ENCODE peak calls at places on chromosomes 1 and 21, in ten cellular contexts. B, H, G, W, K, I, O, V, L and T are unnamed samples.

GRCh38 chr1:162405800-162406199 is 6.1 kb downstream of the SH2D1B start:
- DNase-seq in I (no peak), B (no peak), K (no peak), O (no peak), V (no peak), W (no peak), G (no peak), H (no peak), L (no peak), T (no peak)

GRCh38 chr1:155241069-155241679 is 14.1 kb downstream of the ENTREP3 start:
- DNase-seq in W (peak), O (peak), B (no peak), H (peak), L (peak), I (peak), V (no peak), G (peak), K (peak), T (no peak)

GRCh38 chr1:31926252-31926651 is 11.9 kb downstream of the PTP4A2 start:
- DNase-seq in H (no peak), K (no peak), B (no peak), V (no peak), G (no peak), O (no peak), W (no peak), I (no peak), L (no peak), T (no peak)

GRCh38 chr1:163914785-163915413 is 593.1 kb downstream of the NUF2 start:
- DNase-seq in I (no peak), W (no peak), G (no peak), K (no peak), H (no peak), V (no peak), L (no peak), O (no peak), B (no peak), T (no peak)

GRCh38 chr1:88608139-88608943 is 75.7 kb upstream of the PKN2 start:
- DNase-seq in V (no peak), I (peak), G (peak), B (no peak), K (peak), H (no peak), W (peak), O (no peak), L (peak), T (no peak)

GRCh38 chr1:101410048-101410878 is 173.4 kb downstream of the S1PR1 start:
- DNase-seq in L (no peak), G (no peak), I (no peak), K (no peak), B (no peak), H (no peak), V (no peak), W (no peak), O (no peak), T (no peak)

GRCh38 chr1:153670257-153670858 is 435 bp downstream of the ILF2 start:
- DNase-seq in W (no peak), K (no peak), O (no peak), I (no peak), B (no peak), V (peak), H (no peak), L (no peak), G (no peak), T (no peak)

GRCh38 chr1:43938892-43939587 is 5.4 kb downstream of the ARTN start:
- DNase-seq in K (no peak), G (no peak), H (no peak), I (no peak), O (no peak), V (no peak), W (no peak), L (no peak), B (no peak), T (no peak)

GRCh38 chr1:61273167-61273705 is 190.9 kb downstream of the NFIA start:
- DNase-seq in B (no peak), I (no peak), V (no peak), L (no peak), G (no peak), K (no peak), W (no peak), H (no peak), O (no peak), T (no peak)

GRCh38 chr1:92599184-92599583 is 112.5 kb upstream of the GFI1 start:
- DNase-seq in G (peak), B (peak), W (peak), K (no peak), I (peak), V (no peak), H (no peak), O (no peak), L (no peak), T (no peak)

GRCh38 chr21:42515708-42516502 is 2.3 kb downstream of the SLC37A1 start:
- DNase-seq in V (peak), W (no peak), K (no peak), G (peak), L (no peak), B (no peak), H (peak), O (no peak), I (no peak), T (no peak)

GRCh38 chr1:180805316-180805715 is 107.4 kb upstream of the KIAA1614 start:
- DNase-seq in B (no peak), H (no peak), L (no peak), V (no peak), I (no peak), W (no peak), K (no peak), O (no peak), G (no peak), T (no peak)

GRCh38 chr1:172351761-172352161 is 68.7 kb upstream of the C1orf105 start:
- DNase-seq in B (no peak), V (no peak), L (no peak), I (no peak), W (peak), G (no peak), K (peak), O (no peak), H (no peak), T (no peak)

GRCh38 chr1:45043094-45043493 is 31.0 kb downstream of the UROD start:
- DNase-seq in B (no peak), H (no peak), W (no peak), L (no peak), O (no peak), V (no peak), G (no peak), K (no peak), I (no peak), T (no peak)

GRCh38 chr1:15836772-15837669 is 10.5 kb upstream of the SPEN start:
- DNase-seq in I (peak), G (no peak), L (no peak), B (no peak), W (no peak), H (peak), V (peak), O (peak), K (no peak), T (no peak)

GRCh38 chr1:173117108-173117633 is 66.4 kb upstream of the TNFSF18 start:
- DNase-seq in K (no peak), B (no peak), G (no peak), W (no peak), V (no peak), I (no peak), O (no peak), H (no peak), L (no peak), T (no peak)

GRCh38 chr1:112862753-112863426 is 93.1 kb downstream of the SLC16A1 start:
- DNase-seq in H (no peak), O (no peak), I (no peak), L (no peak), W (no peak), G (no peak), K (no peak), B (no peak), V (no peak), T (no peak)

GRCh38 chr1:53549287-53549686 is 90.1 kb downstream of the DMRTB1 start:
- DNase-seq in K (no peak), O (no peak), W (peak), H (no peak), L (no peak), V (no peak), I (no peak), G (peak), B (no peak), T (no peak)

GRCh38 chr21:16533692-16534407 is 804.1 kb downstream of the USP25 start:
- DNase-seq in H (no peak), G (no peak), I (no peak), V (no peak), K (no peak), L (no peak), W (no peak), B (no peak), O (no peak), T (no peak)

GRCh38 chr1:227763246-227764018 is 28.2 kb downstream of the SNAP47 start:
- DNase-seq in H (no peak), G (no peak), L (no peak), B (no peak), O (no peak), W (no peak), K (no peak), I (no peak), V (no peak), T (no peak)

GRCh38 chr1:163410073-163410522 is 88.3 kb downstream of the NUF2 start:
- DNase-seq in I (peak), L (peak), H (peak), K (peak), B (peak), W (peak), O (no peak), V (no peak), G (peak), T (peak)

GRCh38 chr1:68625636-68626035 is 128.8 kb upstream of the DEPDC1 start:
- DNase-seq in K (no peak), I (no peak), W (no peak), O (no peak), V (no peak), L (no peak), B (no peak), G (no peak), H (no peak), T (no peak)

GRCh38 chr21:41429305-41429704 is 3.3 kb downstream of the MX1 start:
- DNase-seq in L (no peak), H (no peak), W (no peak), G (no peak), V (no peak), K (no peak), B (no peak), O (no peak), I (no peak), T (no peak)

GRCh38 chr1:109198043-109198695 is 15.5 kb upstream of the SARS1 start:
- DNase-seq in L (no peak), B (no peak), V (no peak), O (peak), I (peak), G (peak), K (peak), H (peak), W (peak), T (no peak)

GRCh38 chr1:3618576-3618903 is 6.3 kb upstream of the TPRG1L start:
- DNase-seq in K (no peak), V (no peak), L (no peak), O (no peak), I (no peak), H (no peak), B (no peak), G (no peak), W (no peak), T (no peak)

GRCh38 chr1:20588634-20589225 is at the start of gene CDA:
- DNase-seq in V (no peak), H (no peak), I (no peak), B (no peak), W (no peak), O (no peak), G (no peak), K (peak), L (no peak), T (no peak)

GRCh38 chr1:116763787-116764465 is 9.7 kb downstream of the CD2 start:
- DNase-seq in K (no peak), G (peak), I (peak), H (peak), V (no peak), L (peak), O (no peak), B (no peak), W (peak), T (no peak)

GRCh38 chr1:98821379-98821778 is 159.9 kb downstream of the SNX7 start:
- DNase-seq in G (no peak), O (no peak), L (no peak), W (no peak), I (no peak), V (no peak), K (no peak), B (no peak), H (no peak), T (no peak)

GRCh38 chr1:61056674-61057439 is 25.5 kb upstream of the NFIA start:
- DNase-seq in I (peak), H (peak), K (peak), L (peak), W (peak), G (peak), O (peak), V (peak), B (no peak), T (no peak)

GRCh38 chr1:159913451-159914192 is 11.7 kb downstream of the TAGLN2 start:
- DNase-seq in B (no peak), I (no peak), W (no peak), L (no peak), V (peak), G (no peak), H (no peak), O (no peak), K (peak), T (no peak)

GRCh38 chr1:3919706-3920105 is 19.6 kb upstream of the C1orf174 start:
- DNase-seq in K (no peak), V (peak), L (no peak), O (no peak), B (no peak), I (no peak), H (no peak), W (no peak), G (no peak), T (no peak)

GRCh38 chr1:235500971-235501540 is 3.2 kb downstream of the B3GALNT2 start:
- DNase-seq in I (peak), G (no peak), K (peak), B (no peak), V (no peak), O (no peak), L (no peak), W (no peak), H (no peak), T (no peak)

GRCh38 chr1:168373869-168374268 is 93.2 kb downstream of the TBX19 start:
- DNase-seq in B (no peak), O (no peak), W (peak), V (no peak), G (no peak), I (peak), L (no peak), K (no peak), H (no peak), T (no peak)

GRCh38 chr1:176193023-176193422 is 14.1 kb downstream of the COP1 start:
- DNase-seq in V (no peak), W (no peak), O (no peak), B (no peak), G (no peak), I (no peak), L (no peak), H (no peak), K (no peak), T (no peak)

GRCh38 chr1:177181631-177182291 is 11.0 kb downstream of the BRINP2 start:
- DNase-seq in O (peak), H (peak), K (peak), B (no peak), L (peak), G (peak), V (peak), W (peak), I (peak), T (peak)

GRCh38 chr1:20660363-20661234 is 570 bp downstream of the DDOST start:
- DNase-seq in L (peak), I (peak), O (no peak), V (no peak), B (no peak), W (no peak), H (no peak), K (no peak), G (no peak), T (no peak)

GRCh38 chr1:190320952-190321351 is 156.7 kb downstream of the BRINP3 start:
- DNase-seq in L (peak), I (no peak), O (no peak), V (no peak), G (peak), K (peak), W (peak), H (no peak), B (peak), T (no peak)

GRCh38 chr1:9455487-9456237 is 83.6 kb upstream of the SLC25A33 start:
- DNase-seq in G (peak), I (peak), B (no peak), V (peak), H (peak), L (peak), O (peak), K (peak), W (peak), T (peak)

GRCh38 chr1:172966844-172967540 is 83.7 kb downstream of the TNFSF18 start:
- DNase-seq in G (no peak), W (no peak), L (no peak), I (no peak), K (peak), V (no peak), O (no peak), H (no peak), B (no peak), T (no peak)

DNA sequence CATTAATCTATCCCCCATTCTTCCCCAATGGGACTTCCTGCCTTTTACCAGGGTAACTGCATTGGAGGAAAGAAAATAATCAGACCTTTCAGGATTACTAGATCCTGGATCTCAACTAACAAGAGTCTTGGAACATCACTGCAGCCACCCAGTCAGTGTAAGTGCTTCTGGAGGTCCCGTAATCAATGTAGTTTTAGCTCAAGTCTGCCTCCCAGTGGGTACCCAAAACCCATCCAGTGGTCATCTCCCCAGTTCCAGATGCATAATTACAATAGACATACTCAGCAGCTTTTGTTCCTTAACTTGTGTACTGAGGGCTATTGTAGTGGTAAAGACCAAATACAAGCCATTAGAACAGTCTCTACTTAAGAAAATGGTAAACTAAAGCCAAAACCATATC is 319.1 kb downstream of the GPATCH2 start:
- DNase-seq in H (no peak), L (peak), V (no peak), W (peak), K (no peak), G (peak), I (no peak), B (no peak), O (no peak), T (no peak)
- TF ChIP-seq CTCF in H (no peak), L (no peak), V (no peak), W (peak), K (peak), G (peak), I (no peak), B (no peak), O (no peak), T (peak)

GRCh38 chr1:80214888-80215540 is 1208.5 kb upstream of the ADGRL4 start:
- DNase-seq in B (no peak), V (no peak), G (no peak), W (no peak), L (no peak), H (no peak), K (no peak), I (no peak), O (no peak), T (no peak)

GRCh38 chr1:80221319-80221718 is 1214.8 kb upstream of the ADGRL4 start:
- DNase-seq in B (no peak), G (no peak), O (no peak), I (no peak), W (no peak), L (no peak), H (no peak), K (no peak), V (no peak), T (no peak)

GRCh38 chr1:80218112-80218511 is 1211.6 kb upstream of the ADGRL4 start:
- DNase-seq in K (peak), B (no peak), H (no peak), G (peak), I (peak), V (no peak), O (no peak), L (peak), W (peak), T (no peak)

GRCh38 chr1:80212958-80213357 is 1206.4 kb upstream of the ADGRL4 start:
- DNase-seq in V (no peak), L (no peak), W (no peak), O (no peak), G (no peak), I (no peak), H (no peak), B (no peak), K (no peak), T (no peak)

DNA sequence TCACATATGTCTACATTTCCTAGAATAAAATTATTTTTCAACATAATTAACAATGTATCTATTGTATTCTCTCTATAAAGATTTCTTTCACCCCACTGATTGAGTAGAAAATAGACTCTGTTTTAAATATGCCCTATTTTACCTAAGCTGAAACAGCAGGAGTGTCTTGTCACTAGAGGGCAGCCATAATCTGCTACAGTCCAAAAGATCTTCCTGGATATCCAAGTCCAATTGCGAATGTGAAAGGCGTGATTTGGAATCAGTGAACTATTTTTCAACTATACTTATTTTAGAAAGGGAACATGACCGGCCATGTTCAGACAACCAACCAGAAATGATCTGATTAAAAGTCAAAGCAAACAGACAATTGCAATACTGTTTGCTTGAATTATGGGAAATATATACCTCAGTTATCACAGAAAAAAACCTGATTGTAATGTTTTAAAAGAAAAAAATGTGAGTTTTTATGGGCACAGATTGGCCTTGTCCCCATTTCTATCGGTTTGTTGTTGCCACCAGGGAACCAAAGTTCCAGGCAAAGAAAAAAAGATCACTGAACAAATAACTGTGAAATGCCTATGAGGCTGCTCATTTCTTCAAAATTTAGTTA is 1211.0 kb upstream of the ADGRL4 start:
- DNase-seq in W (peak), I (peak), H (peak), V (no peak), O (no peak), K (peak), B (no peak), G (peak), L (peak), T (no peak)
- TF ChIP-seq CTCF in W (peak), I (no peak), H (peak), V (peak), O (peak), K (peak), B (peak), G (peak), L (no peak), T (peak)

DNA sequence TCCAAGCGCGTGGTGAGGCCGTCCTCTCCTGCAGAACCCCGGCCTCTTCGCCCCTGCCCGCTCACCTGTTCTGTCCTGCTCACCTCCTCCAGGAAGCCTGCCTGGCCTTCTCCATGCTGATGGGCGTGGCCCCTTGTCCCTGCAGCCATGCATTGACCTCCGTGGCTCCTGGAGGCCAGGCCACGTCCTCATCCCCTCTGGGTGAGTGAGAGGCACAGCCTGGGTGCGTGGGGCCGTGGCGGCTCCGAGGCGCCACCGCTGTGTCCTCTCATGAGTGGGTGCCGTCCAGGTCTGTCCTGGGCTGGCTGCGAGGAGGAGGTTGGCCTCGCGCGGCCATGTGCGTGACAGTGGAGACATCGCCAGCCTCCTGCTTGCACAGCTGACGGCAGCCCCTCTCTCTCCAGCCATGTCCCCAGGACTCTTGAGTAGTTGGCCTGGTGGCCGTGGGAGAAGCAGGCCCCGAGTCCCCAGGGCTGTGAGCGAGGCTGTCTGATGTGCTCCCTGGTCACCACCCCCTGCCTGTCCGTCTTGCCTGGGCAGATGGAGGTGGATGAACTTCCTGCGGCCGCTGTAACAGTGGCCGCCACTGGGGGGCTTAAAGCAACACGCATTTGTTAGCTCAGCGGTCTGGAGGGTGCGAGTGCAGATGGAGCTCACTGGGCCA is 58.1 kb downstream of the PRKCZ start:
- DNase-seq in V (peak), K (no peak), W (peak), O (no peak), I (peak), H (no peak), G (peak), L (peak), B (no peak), T (no peak)
- TF ChIP-seq CTCF in V (peak), K (peak), W (peak), O (peak), I (peak), H (no peak), G (peak), L (peak), B (peak), T (peak)

GRCh38 chr1:229843627-229844238 is 217.7 kb downstream of the URB2 start:
- DNase-seq in O (peak), V (no peak), G (no peak), H (peak), W (peak), K (peak), B (no peak), I (peak), L (no peak), T (no peak)
- TF ChIP-seq CTCF in O (peak), V (peak), G (peak), H (peak), W (peak), K (no peak), B (no peak), I (peak), L (no peak), T (no peak)

GRCh38 chr1:24321712-24322635 is 2.8 kb downstream of the GRHL3 start:
- DNase-seq in K (peak), W (peak), I (peak), V (peak), H (peak), B (peak), O (no peak), G (peak), L (peak), T (peak)
- TF ChIP-seq CTCF in K (no peak), W (no peak), I (no peak), V (no peak), H (no peak), B (no peak), O (no peak), G (no peak), L (no peak), T (no peak)